ENCODE peak calls at places on chromosomes 16 and 17, in nine cellular contexts. U, Z, M, J, O, D, S, A and W are unnamed samples.

GRCh38 chr16:68064791-68065365 is 20.3 kb upstream of the NFATC3 start:
- DNase-seq in D (no peak), O (peak), M (peak), U (peak), J (peak), S (peak), A (peak), Z (peak), W (peak)

GRCh38 chr16:22813946-22814325 is at the start of gene HS3ST2:
- DNase-seq in A (no peak), O (no peak), J (peak), U (no peak), D (peak), M (peak), Z (no peak), S (peak), W (peak)

GRCh38 chr17:48970224-48970623 is 1.8 kb upstream of the GIP start:
- DNase-seq in D (no peak), J (no peak), O (no peak), U (no peak), M (peak), S (no peak), A (no peak), Z (no peak), W (no peak)

GRCh38 chr16:87100306-87101058 is 216.7 kb downstream of the C16orf95 start:
- DNase-seq in S (no peak), U (no peak), A (no peak), J (no peak), O (peak), Z (no peak), D (no peak), M (no peak), W (peak)

GRCh38 chr17:80395402-80396151 is 19.4 kb upstream of the ENDOV start:
- DNase-seq in Z (no peak), A (no peak), S (no peak), O (no peak), M (peak), J (no peak), U (peak), D (no peak), W (no peak)

GRCh38 chr17:37430051-37430591 is 23.4 kb downstream of the TADA2A start:
- DNase-seq in Z (no peak), O (peak), D (no peak), S (no peak), J (no peak), M (peak), U (peak), A (no peak), W (no peak)

GRCh38 chr16:1309888-1310831 is 724 bp downstream of the UBE2I start:
- DNase-seq in M (peak), S (peak), A (peak), D (peak), O (no peak), J (peak), U (peak), Z (no peak), W (no peak)

GRCh38 chr16:66924527-66925321 is 611 bp downstream of the RRAD start:
- DNase-seq in M (no peak), J (peak), S (no peak), D (no peak), O (no peak), Z (no peak), A (peak), U (peak), W (peak)

GRCh38 chr16:79092846-79093245 is 507.7 kb downstream of the MAF start:
- DNase-seq in A (no peak), O (no peak), U (no peak), Z (no peak), S (no peak), D (no peak), M (no peak), J (no peak), W (no peak)

GRCh38 chr16:15487336-15488284 is 53.2 kb downstream of the BMERB1 start:
- DNase-seq in D (no peak), O (no peak), S (no peak), J (no peak), A (no peak), M (no peak), U (no peak), Z (no peak), W (no peak)

GRCh38 chr17:44198721-44199552 is 747 bp downstream of the ATXN7L3 start:
- DNase-seq in U (peak), A (peak), D (no peak), J (peak), S (peak), O (peak), M (peak), Z (no peak), W (peak)

GRCh38 chr16:55661842-55662479 is 6.2 kb downstream of the SLC6A2 start:
- DNase-seq in O (no peak), U (peak), S (no peak), D (peak), J (no peak), M (no peak), Z (peak), A (no peak), W (no peak)